ENCODE peak calls at places on chromosomes 5 and 9, in five cellular contexts. One of them, this sample, is unnamed.

GRCh38 chr9:78295731-78296130 is 1.2 kb upstream of the PSAT1 start:
- DNase-seq in AG20443: no peak
- DNase-seq in fibroblast of the conjunctiva: no peak
- DNase-seq in HFFc6: no peak
- DNase-seq in ACHN: no peak
- DNase-seq in this sample: no peak

GRCh38 chr5:93421987-93422391 is 159.0 kb downstream of the NR2F1-AS1 start:
- DNase-seq in ACHN: no peak
- DNase-seq in fibroblast of the conjunctiva: no peak
- DNase-seq in HFFc6: no peak
- DNase-seq in AG20443: no peak
- DNase-seq in this sample: no peak

GRCh38 chr9:91298304-91298703 is 63.4 kb downstream of the AUH start:
- DNase-seq in AG20443: peak
- DNase-seq in ACHN: no peak
- DNase-seq in HFFc6: no peak
- DNase-seq in fibroblast of the conjunctiva: no peak
- DNase-seq in this sample: no peak

GRCh38 chr9:108664309-108665255 is 191.2 kb downstream of the ACTL7B start:
- DNase-seq in ACHN: no peak
- DNase-seq in AG20443: no peak
- DNase-seq in HFFc6: no peak
- DNase-seq in fibroblast of the conjunctiva: no peak
- DNase-seq in this sample: no peak

GRCh38 chr9:97529363-97530076 is 28.1 kb downstream of the TMOD1 start:
- DNase-seq in fibroblast of the conjunctiva: no peak
- DNase-seq in AG20443: no peak
- DNase-seq in HFFc6: peak
- DNase-seq in ACHN: no peak
- DNase-seq in this sample: no peak

GRCh38 chr9:123586140-123586735 is 230.2 kb downstream of the CRB2 start:
- DNase-seq in HFFc6: no peak
- DNase-seq in ACHN: no peak
- DNase-seq in AG20443: no peak
- DNase-seq in fibroblast of the conjunctiva: no peak
- DNase-seq in this sample: no peak

GRCh38 chr9:127721391-127721821 is 5.5 kb downstream of the TTC16 start:
- DNase-seq in HFFc6: no peak
- DNase-seq in ACHN: no peak
- DNase-seq in fibroblast of the conjunctiva: no peak
- DNase-seq in AG20443: no peak
- DNase-seq in this sample: no peak

GRCh38 chr9:124776952-124777645 is at the start of gene OLFML2A:
- DNase-seq in HFFc6: no peak
- DNase-seq in AG20443: peak
- DNase-seq in ACHN: peak
- DNase-seq in fibroblast of the conjunctiva: no peak
- DNase-seq in this sample: no peak

GRCh38 chr5:174271316-174271715 is 225.8 kb downstream of the NSG2 start:
- DNase-seq in ACHN: no peak
- DNase-seq in HFFc6: no peak
- DNase-seq in AG20443: no peak
- DNase-seq in fibroblast of the conjunctiva: no peak
- DNase-seq in this sample: no peak

GRCh38 chr5:8756498-8757084 is 789.3 kb downstream of the SEMA5A start:
- DNase-seq in fibroblast of the conjunctiva: peak
- DNase-seq in HFFc6: peak
- DNase-seq in AG20443: peak
- DNase-seq in ACHN: peak
- DNase-seq in this sample: peak

GRCh38 chr5:55691265-55692105 is 20.6 kb downstream of the SLC38A9 start:
- DNase-seq in AG20443: peak
- DNase-seq in ACHN: peak
- DNase-seq in fibroblast of the conjunctiva: peak
- DNase-seq in HFFc6: peak
- DNase-seq in this sample: peak

GRCh38 chr5:138504799-138505198 is 38.2 kb downstream of the ETF1 start:
- DNase-seq in ACHN: peak
- DNase-seq in AG20443: no peak
- DNase-seq in HFFc6: no peak
- DNase-seq in fibroblast of the conjunctiva: no peak
- DNase-seq in this sample: no peak

GRCh38 chr9:77177894-77178794 is 810 bp downstream of the VPS13A start:
- DNase-seq in fibroblast of the conjunctiva: no peak
- DNase-seq in ACHN: peak
- DNase-seq in AG20443: peak
- DNase-seq in HFFc6: peak
- DNase-seq in this sample: no peak

GRCh38 chr9:35605336-35606137 is 475 bp downstream of the TESK1 start:
- DNase-seq in fibroblast of the conjunctiva: no peak
- DNase-seq in AG20443: peak
- DNase-seq in ACHN: peak
- DNase-seq in HFFc6: no peak
- DNase-seq in this sample: no peak

GRCh38 chr9:130570200-130570599 is 9.2 kb upstream of the FUBP3 start:
- DNase-seq in fibroblast of the conjunctiva: peak
- DNase-seq in AG20443: peak
- DNase-seq in HFFc6: peak
- DNase-seq in ACHN: peak
- DNase-seq in this sample: no peak

GRCh38 chr5:141507387-141508091 is 18.7 kb downstream of the PCDHGC5 start:
- DNase-seq in AG20443: peak
- DNase-seq in fibroblast of the conjunctiva: peak
- DNase-seq in ACHN: no peak
- DNase-seq in HFFc6: peak
- DNase-seq in this sample: no peak

GRCh38 chr5:64188776-64189175 is 23.1 kb downstream of the RNF180 start:
- DNase-seq in AG20443: no peak
- DNase-seq in ACHN: no peak
- DNase-seq in HFFc6: no peak
- DNase-seq in fibroblast of the conjunctiva: no peak
- DNase-seq in this sample: no peak

GRCh38 chr5:51567636-51568035 is 184.4 kb downstream of the ISL1 start:
- DNase-seq in AG20443: no peak
- DNase-seq in HFFc6: peak
- DNase-seq in fibroblast of the conjunctiva: no peak
- DNase-seq in ACHN: no peak
- DNase-seq in this sample: no peak

GRCh38 chr5:18404039-18404438 is 769.8 kb downstream of the TAF11L14 start:
- DNase-seq in AG20443: no peak
- DNase-seq in fibroblast of the conjunctiva: no peak
- DNase-seq in ACHN: no peak
- DNase-seq in HFFc6: no peak
- DNase-seq in this sample: no peak

GRCh38 chr5:14419686-14420085 is 161.9 kb upstream of the OTULINL start:
- DNase-seq in fibroblast of the conjunctiva: no peak
- DNase-seq in ACHN: no peak
- DNase-seq in HFFc6: no peak
- DNase-seq in AG20443: no peak
- DNase-seq in this sample: no peak

GRCh38 chr5:172902497-172903472 is 56.4 kb upstream of the RPL26L1 start:
- DNase-seq in ACHN: peak
- DNase-seq in AG20443: peak
- DNase-seq in HFFc6: peak
- DNase-seq in fibroblast of the conjunctiva: peak
- DNase-seq in this sample: no peak

GRCh38 chr5:76626738-76627137 is 3.5 kb upstream of the F2RL2 start:
- DNase-seq in ACHN: no peak
- DNase-seq in HFFc6: no peak
- DNase-seq in AG20443: no peak
- DNase-seq in fibroblast of the conjunctiva: no peak
- DNase-seq in this sample: no peak

This sample was measured in NCI-H187 treated with DMSO at 0.1 percent for 48 hours.